ENCODE peak calls at places on chromosomes 12 and 14, in ten cellular contexts. One of them, this sample, is unnamed.

GRCh38 chr14:88470542-88471440 is 84.0 kb downstream of the PTPN21 start:
- DNase-seq in upper lobe of right lung: no peak
- DNase-seq in retinal pigment epithelial cell: no peak
- DNase-seq in heart right ventricle: no peak
- DNase-seq in Panc1: no peak
- DNase-seq in A549: no peak
- DNase-seq in NB4: no peak
- DNase-seq in HFF-Myc: no peak
- DNase-seq in tibial artery: no peak
- DNase-seq in tibial nerve: no peak
- DNase-seq in this sample: peak

GRCh38 chr12:21939435-21939834 is 1.8 kb downstream of the ABCC9 start:
- DNase-seq in upper lobe of right lung: no peak
- DNase-seq in retinal pigment epithelial cell: no peak
- DNase-seq in heart right ventricle: no peak
- DNase-seq in Panc1: no peak
- DNase-seq in A549: no peak
- DNase-seq in NB4: no peak
- DNase-seq in HFF-Myc: no peak
- DNase-seq in tibial artery: no peak
- DNase-seq in tibial nerve: no peak
- DNase-seq in this sample: no peak

GRCh38 chr12:69039881-69040280 is 106.9 kb upstream of the CPM start:
- DNase-seq in upper lobe of right lung: no peak
- DNase-seq in retinal pigment epithelial cell: no peak
- DNase-seq in heart right ventricle: no peak
- DNase-seq in Panc1: no peak
- DNase-seq in A549: no peak
- DNase-seq in NB4: peak
- DNase-seq in HFF-Myc: no peak
- DNase-seq in tibial artery: no peak
- DNase-seq in tibial nerve: no peak
- DNase-seq in this sample: no peak

GRCh38 chr12:125203145-125203765 is 138.0 kb downstream of the AACS start:
- DNase-seq in upper lobe of right lung: no peak
- DNase-seq in retinal pigment epithelial cell: no peak
- DNase-seq in heart right ventricle: no peak
- DNase-seq in Panc1: no peak
- DNase-seq in A549: peak
- DNase-seq in NB4: peak
- DNase-seq in HFF-Myc: no peak
- DNase-seq in tibial artery: no peak
- DNase-seq in tibial nerve: no peak
- DNase-seq in this sample: no peak

GRCh38 chr12:124036117-124037109 is 63.4 kb downstream of the ZNF664 start:
- DNase-seq in upper lobe of right lung: no peak
- DNase-seq in retinal pigment epithelial cell: no peak
- DNase-seq in heart right ventricle: peak
- DNase-seq in Panc1: peak
- DNase-seq in A549: peak
- DNase-seq in NB4: peak
- DNase-seq in HFF-Myc: no peak
- DNase-seq in tibial artery: no peak
- DNase-seq in tibial nerve: no peak
- DNase-seq in this sample: peak

GRCh38 chr12:65779091-65779642 is 45.1 kb upstream of the HMGA2 start:
- DNase-seq in upper lobe of right lung: no peak
- DNase-seq in retinal pigment epithelial cell: no peak
- DNase-seq in heart right ventricle: no peak
- DNase-seq in Panc1: peak
- DNase-seq in A549: no peak
- DNase-seq in NB4: no peak
- DNase-seq in HFF-Myc: peak
- DNase-seq in tibial artery: no peak
- DNase-seq in tibial nerve: no peak
- DNase-seq in this sample: no peak

GRCh38 chr14:80988742-80989429 is 33.5 kb downstream of the TSHR start:
- DNase-seq in upper lobe of right lung: no peak
- DNase-seq in retinal pigment epithelial cell: no peak
- DNase-seq in heart right ventricle: no peak
- DNase-seq in Panc1: no peak
- DNase-seq in A549: no peak
- DNase-seq in NB4: peak
- DNase-seq in HFF-Myc: no peak
- DNase-seq in tibial artery: no peak
- DNase-seq in tibial nerve: no peak
- DNase-seq in this sample: no peak

GRCh38 chr12:51949342-51950030 is 2.0 kb upstream of the ACVR1B start:
- DNase-seq in upper lobe of right lung: no peak
- DNase-seq in retinal pigment epithelial cell: no peak
- DNase-seq in heart right ventricle: no peak
- DNase-seq in Panc1: no peak
- DNase-seq in A549: no peak
- DNase-seq in NB4: peak
- DNase-seq in HFF-Myc: no peak
- DNase-seq in tibial artery: no peak
- DNase-seq in tibial nerve: no peak
- DNase-seq in this sample: no peak

GRCh38 chr14:39265032-39265431 is 31.3 kb downstream of the MIA2 start:
- DNase-seq in upper lobe of right lung: no peak
- DNase-seq in retinal pigment epithelial cell: peak
- DNase-seq in heart right ventricle: no peak
- DNase-seq in Panc1: no peak
- DNase-seq in A549: no peak
- DNase-seq in NB4: peak
- DNase-seq in HFF-Myc: no peak
- DNase-seq in tibial artery: no peak
- DNase-seq in tibial nerve: no peak
- DNase-seq in this sample: no peak
- H3K4me3 ChIP-seq in upper lobe of right lung: peak
- H3K4me3 ChIP-seq in retinal pigment epithelial cell: peak
- H3K4me3 ChIP-seq in heart right ventricle: peak
- H3K4me3 ChIP-seq in Panc1: no peak
- H3K4me3 ChIP-seq in A549: peak
- H3K4me3 ChIP-seq in NB4: no peak
- H3K4me3 ChIP-seq in HFF-Myc: no peak
- H3K4me3 ChIP-seq in tibial artery: peak
- H3K4me3 ChIP-seq in tibial nerve: peak
- H3K4me3 ChIP-seq in this sample: peak

GRCh38 chr12:30823764-30824163 is 69.0 kb upstream of the CAPRIN2 start:
- DNase-seq in upper lobe of right lung: no peak
- DNase-seq in retinal pigment epithelial cell: no peak
- DNase-seq in heart right ventricle: no peak
- DNase-seq in Panc1: no peak
- DNase-seq in A549: no peak
- DNase-seq in NB4: no peak
- DNase-seq in HFF-Myc: no peak
- DNase-seq in tibial artery: no peak
- DNase-seq in tibial nerve: no peak
- DNase-seq in this sample: no peak

GRCh38 chr12:30820406-30820946 is 65.7 kb upstream of the CAPRIN2 start:
- DNase-seq in upper lobe of right lung: no peak
- DNase-seq in retinal pigment epithelial cell: no peak
- DNase-seq in heart right ventricle: no peak
- DNase-seq in Panc1: no peak
- DNase-seq in A549: no peak
- DNase-seq in NB4: no peak
- DNase-seq in HFF-Myc: no peak
- DNase-seq in tibial artery: no peak
- DNase-seq in tibial nerve: no peak
- DNase-seq in this sample: no peak

GRCh38 chr12:30824311-30824710 is 69.6 kb upstream of the CAPRIN2 start:
- DNase-seq in upper lobe of right lung: no peak
- DNase-seq in retinal pigment epithelial cell: no peak
- DNase-seq in heart right ventricle: no peak
- DNase-seq in Panc1: no peak
- DNase-seq in A549: no peak
- DNase-seq in NB4: no peak
- DNase-seq in HFF-Myc: no peak
- DNase-seq in tibial artery: no peak
- DNase-seq in tibial nerve: no peak
- DNase-seq in this sample: no peak

GRCh38 chr12:30823140-30823669 is 68.5 kb upstream of the CAPRIN2 start:
- DNase-seq in upper lobe of right lung: peak
- DNase-seq in retinal pigment epithelial cell: no peak
- DNase-seq in heart right ventricle: peak
- DNase-seq in Panc1: no peak
- DNase-seq in A549: no peak
- DNase-seq in NB4: peak
- DNase-seq in HFF-Myc: no peak
- DNase-seq in tibial artery: no peak
- DNase-seq in tibial nerve: peak
- DNase-seq in this sample: no peak

GRCh38 chr12:30822385-30823139 is 67.8 kb upstream of the CAPRIN2 start:
- DNase-seq in upper lobe of right lung: peak
- DNase-seq in retinal pigment epithelial cell: no peak
- DNase-seq in heart right ventricle: peak
- DNase-seq in Panc1: no peak
- DNase-seq in A549: peak
- DNase-seq in NB4: peak
- DNase-seq in HFF-Myc: no peak
- DNase-seq in tibial artery: peak
- DNase-seq in tibial nerve: peak
- DNase-seq in this sample: no peak
- TF ChIP-seq CTCF in upper lobe of right lung: no peak
- TF ChIP-seq CTCF in retinal pigment epithelial cell: peak
- TF ChIP-seq CTCF in heart right ventricle: no peak
- TF ChIP-seq CTCF in Panc1: peak
- TF ChIP-seq CTCF in A549: peak
- TF ChIP-seq CTCF in NB4: peak
- TF ChIP-seq CTCF in HFF-Myc: no peak
- TF ChIP-seq CTCF in tibial artery: no peak
- TF ChIP-seq CTCF in tibial nerve: no peak
- TF ChIP-seq CTCF in this sample: no peak

GRCh38 chr14:77024171-77024627 is 4.3 kb downstream of the IRF2BPL start:
- DNase-seq in upper lobe of right lung: no peak
- DNase-seq in retinal pigment epithelial cell: no peak
- DNase-seq in heart right ventricle: no peak
- DNase-seq in Panc1: no peak
- DNase-seq in A549: no peak
- DNase-seq in NB4: no peak
- DNase-seq in HFF-Myc: no peak
- DNase-seq in tibial artery: no peak
- DNase-seq in tibial nerve: no peak
- DNase-seq in this sample: no peak

GRCh38 chr14:77022219-77022852 is 6.2 kb downstream of the IRF2BPL start:
- DNase-seq in upper lobe of right lung: no peak
- DNase-seq in retinal pigment epithelial cell: no peak
- DNase-seq in heart right ventricle: no peak
- DNase-seq in Panc1: no peak
- DNase-seq in A549: no peak
- DNase-seq in NB4: no peak
- DNase-seq in HFF-Myc: no peak
- DNase-seq in tibial artery: no peak
- DNase-seq in tibial nerve: no peak
- DNase-seq in this sample: no peak

GRCh38 chr14:77026166-77026929 is 2.2 kb downstream of the IRF2BPL start:
- DNase-seq in upper lobe of right lung: peak
- DNase-seq in retinal pigment epithelial cell: no peak
- DNase-seq in heart right ventricle: peak
- DNase-seq in Panc1: no peak
- DNase-seq in A549: no peak
- DNase-seq in NB4: no peak
- DNase-seq in HFF-Myc: no peak
- DNase-seq in tibial artery: peak
- DNase-seq in tibial nerve: no peak
- DNase-seq in this sample: no peak

GRCh38 chr14:77025744-77026165 is 2.8 kb downstream of the IRF2BPL start:
- DNase-seq in upper lobe of right lung: peak
- DNase-seq in retinal pigment epithelial cell: no peak
- DNase-seq in heart right ventricle: no peak
- DNase-seq in Panc1: no peak
- DNase-seq in A549: no peak
- DNase-seq in NB4: no peak
- DNase-seq in HFF-Myc: no peak
- DNase-seq in tibial artery: no peak
- DNase-seq in tibial nerve: no peak
- DNase-seq in this sample: no peak

DNA sequence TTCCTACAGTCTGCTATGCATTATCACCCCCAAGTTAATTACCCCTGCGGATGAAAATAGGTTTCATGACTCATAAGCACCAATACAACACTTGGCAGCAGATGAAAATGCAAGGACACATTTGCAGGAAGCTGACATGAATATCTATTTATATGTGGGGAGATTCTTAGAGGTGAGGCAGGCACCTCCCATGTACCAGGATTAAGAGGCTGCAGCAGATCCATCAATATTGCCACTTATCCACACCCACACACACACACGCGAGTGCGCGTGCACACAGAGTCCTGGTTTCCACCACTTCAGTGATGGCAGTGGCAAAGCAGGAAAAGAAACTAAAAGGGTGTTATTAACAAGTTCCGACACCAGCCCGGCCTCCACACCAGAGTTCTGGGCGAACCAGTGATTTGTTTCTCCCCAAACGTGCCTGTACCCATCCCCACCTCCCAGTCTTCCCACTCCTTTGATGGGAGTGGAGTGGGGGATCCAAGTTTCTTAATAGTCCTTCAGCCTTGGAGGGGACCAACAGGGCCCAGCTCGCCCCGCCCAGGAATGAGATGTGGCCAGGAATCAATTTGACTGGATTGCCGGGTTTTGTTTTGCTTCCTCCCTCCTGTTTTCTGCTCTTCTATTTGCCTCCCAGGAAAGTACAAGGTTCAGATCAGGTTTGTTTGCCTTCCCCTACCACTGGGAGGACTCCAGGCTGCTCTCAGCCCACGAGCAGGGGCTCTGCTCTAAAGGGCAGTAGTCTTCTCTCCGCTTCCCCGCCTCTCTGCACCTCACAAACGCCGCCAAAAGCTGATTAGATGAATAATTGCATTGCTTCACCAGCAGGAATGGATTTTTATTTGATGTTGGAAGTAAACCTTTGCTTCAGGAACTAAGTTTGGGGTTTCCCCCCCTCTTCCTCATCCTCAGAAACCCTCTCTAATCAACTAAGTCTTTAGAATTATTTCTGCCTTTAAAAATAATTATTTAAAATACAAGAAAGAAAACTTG is 5.2 kb downstream of the IRF2BPL start:
- DNase-seq in upper lobe of right lung: no peak
- DNase-seq in retinal pigment epithelial cell: no peak
- DNase-seq in heart right ventricle: no peak
- DNase-seq in Panc1: no peak
- DNase-seq in A549: no peak
- DNase-seq in NB4: no peak
- DNase-seq in HFF-Myc: no peak
- DNase-seq in tibial artery: no peak
- DNase-seq in tibial nerve: no peak
- DNase-seq in this sample: no peak
- H3K4me3 ChIP-seq in upper lobe of right lung: peak
- H3K4me3 ChIP-seq in retinal pigment epithelial cell: peak
- H3K4me3 ChIP-seq in heart right ventricle: peak
- H3K4me3 ChIP-seq in Panc1: peak
- H3K4me3 ChIP-seq in A549: peak
- H3K4me3 ChIP-seq in NB4: no peak
- H3K4me3 ChIP-seq in HFF-Myc: peak
- H3K4me3 ChIP-seq in tibial artery: peak
- H3K4me3 ChIP-seq in tibial nerve: peak
- H3K4me3 ChIP-seq in this sample: peak

GRCh38 chr14:100903672-100904185 is at the start of gene RTL1:
- DNase-seq in upper lobe of right lung: no peak
- DNase-seq in retinal pigment epithelial cell: no peak
- DNase-seq in heart right ventricle: no peak
- DNase-seq in Panc1: no peak
- DNase-seq in A549: no peak
- DNase-seq in NB4: no peak
- DNase-seq in HFF-Myc: no peak
- DNase-seq in tibial artery: peak
- DNase-seq in tibial nerve: no peak
- DNase-seq in this sample: no peak

GRCh38 chr14:100902792-100903191 is 730 bp downstream of the RTL1 start:
- DNase-seq in upper lobe of right lung: no peak
- DNase-seq in retinal pigment epithelial cell: no peak
- DNase-seq in heart right ventricle: no peak
- DNase-seq in Panc1: no peak
- DNase-seq in A549: no peak
- DNase-seq in NB4: peak
- DNase-seq in HFF-Myc: no peak
- DNase-seq in tibial artery: peak
- DNase-seq in tibial nerve: no peak
- DNase-seq in this sample: no peak

GRCh38 chr14:100906420-100906819 is 2.9 kb upstream of the RTL1 start:
- DNase-seq in upper lobe of right lung: no peak
- DNase-seq in retinal pigment epithelial cell: no peak
- DNase-seq in heart right ventricle: no peak
- DNase-seq in Panc1: no peak
- DNase-seq in A549: no peak
- DNase-seq in NB4: peak
- DNase-seq in HFF-Myc: no peak
- DNase-seq in tibial artery: no peak
- DNase-seq in tibial nerve: no peak
- DNase-seq in this sample: no peak

GRCh38 chr14:100905166-100905565 is 1.6 kb upstream of the RTL1 start:
- DNase-seq in upper lobe of right lung: no peak
- DNase-seq in retinal pigment epithelial cell: no peak
- DNase-seq in heart right ventricle: no peak
- DNase-seq in Panc1: no peak
- DNase-seq in A549: no peak
- DNase-seq in NB4: no peak
- DNase-seq in HFF-Myc: no peak
- DNase-seq in tibial artery: no peak
- DNase-seq in tibial nerve: no peak
- DNase-seq in this sample: no peak

DNA sequence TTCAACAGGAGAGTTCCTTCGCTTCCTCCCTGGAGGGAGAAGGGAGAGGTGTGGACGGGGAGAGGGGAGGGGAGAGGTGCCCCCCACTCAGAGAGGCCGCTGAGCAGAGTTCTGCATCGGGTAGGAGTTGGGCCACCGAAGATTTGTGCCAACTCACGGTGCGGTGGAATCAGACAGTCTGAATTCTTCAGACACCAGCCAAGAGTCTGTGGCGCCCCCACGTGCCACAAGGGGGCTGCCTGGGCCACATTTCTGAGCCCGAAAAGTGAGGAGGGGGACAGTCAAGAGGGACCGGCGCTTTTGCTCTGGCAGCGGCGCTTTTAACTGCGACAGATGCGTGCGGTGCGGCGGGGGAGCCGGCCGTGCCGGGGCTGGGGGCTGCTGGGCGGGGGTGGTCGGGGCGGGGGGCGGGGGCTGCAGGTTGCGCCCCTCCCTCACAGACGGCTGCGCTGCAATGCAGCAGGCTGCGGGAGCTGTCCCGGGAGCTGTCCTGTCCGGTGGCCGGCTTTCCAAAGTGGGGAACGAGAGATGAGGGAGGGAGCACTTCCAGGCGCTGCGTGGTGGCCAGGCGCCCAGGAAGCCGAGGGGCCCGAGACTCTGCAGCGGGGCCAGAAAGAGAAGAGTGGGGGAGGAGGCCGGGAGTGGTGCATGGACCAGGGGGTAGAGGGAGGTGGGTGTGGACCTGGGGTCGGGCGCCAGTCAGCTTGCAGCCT is 941 bp upstream of the RTL1 start:
- DNase-seq in upper lobe of right lung: no peak
- DNase-seq in retinal pigment epithelial cell: no peak
- DNase-seq in heart right ventricle: no peak
- DNase-seq in Panc1: no peak
- DNase-seq in A549: no peak
- DNase-seq in NB4: peak
- DNase-seq in HFF-Myc: no peak
- DNase-seq in tibial artery: no peak
- DNase-seq in tibial nerve: no peak
- DNase-seq in this sample: no peak
- TF ChIP-seq CTCF in upper lobe of right lung: no peak
- TF ChIP-seq CTCF in retinal pigment epithelial cell: peak
- TF ChIP-seq CTCF in heart right ventricle: no peak
- TF ChIP-seq CTCF in Panc1: peak
- TF ChIP-seq CTCF in A549: peak
- TF ChIP-seq CTCF in NB4: peak
- TF ChIP-seq CTCF in HFF-Myc: peak
- TF ChIP-seq CTCF in tibial artery: no peak
- TF ChIP-seq CTCF in tibial nerve: no peak
- TF ChIP-seq CTCF in this sample: peak